ENCODE peak calls at places on chromosomes 1 and 21, in six cellular contexts. One of them, this sample, is unnamed.

GRCh38 chr21:46355161-46356004 is 31.4 kb downstream of the PCNT start:
- DNase-seq in astrocyte: no peak
- DNase-seq in mesendoderm: no peak
- DNase-seq in Caco-2: no peak
- DNase-seq in heart left ventricle: no peak
- DNase-seq in tibial artery: no peak
- DNase-seq in this sample: no peak

GRCh38 chr1:107782192-107782845 is 182.7 kb downstream of the VAV3 start:
- DNase-seq in heart left ventricle: peak; percentile 43
- DNase-seq in mesendoderm: peak; percentile 60
- DNase-seq in Caco-2: peak; percentile 45
- DNase-seq in tibial artery: no peak
- DNase-seq in astrocyte: peak; percentile 19
- DNase-seq in this sample: no peak

GRCh38 chr1:91894036-91894761 is 8.2 kb upstream of the TGFBR3 start:
- DNase-seq in mesendoderm: no peak
- DNase-seq in Caco-2: no peak
- DNase-seq in astrocyte: no peak
- DNase-seq in heart left ventricle: no peak
- DNase-seq in tibial artery: no peak
- DNase-seq in this sample: no peak

GRCh38 chr1:118144777-118145176 is 40.3 kb downstream of the SPAG17 start:
- DNase-seq in astrocyte: no peak
- DNase-seq in heart left ventricle: no peak
- DNase-seq in tibial artery: no peak
- DNase-seq in Caco-2: no peak
- DNase-seq in mesendoderm: no peak
- DNase-seq in this sample: no peak

GRCh38 chr1:232036161-232036942 is 409.8 kb downstream of the DISC1 start:
- DNase-seq in tibial artery: no peak
- DNase-seq in astrocyte: no peak
- DNase-seq in heart left ventricle: no peak
- DNase-seq in Caco-2: no peak
- DNase-seq in mesendoderm: peak; percentile 43
- DNase-seq in this sample: no peak

GRCh38 chr1:151581946-151582345 is 29.9 kb upstream of the SNX27 start:
- DNase-seq in astrocyte: no peak
- DNase-seq in Caco-2: no peak
- DNase-seq in heart left ventricle: no peak
- DNase-seq in mesendoderm: no peak
- DNase-seq in tibial artery: no peak
- DNase-seq in this sample: no peak

GRCh38 chr21:33059319-33059894 is 10.5 kb upstream of the OLIG1 start:
- DNase-seq in mesendoderm: no peak
- DNase-seq in tibial artery: no peak
- DNase-seq in heart left ventricle: no peak
- DNase-seq in Caco-2: no peak
- DNase-seq in astrocyte: no peak
- DNase-seq in this sample: no peak

GRCh38 chr1:46179138-46180081 is 3.1 kb upstream of the P3R3URF start:
- DNase-seq in heart left ventricle: peak; percentile 85
- DNase-seq in Caco-2: peak; percentile 81
- DNase-seq in astrocyte: peak; percentile 66
- DNase-seq in mesendoderm: peak; percentile 92
- DNase-seq in tibial artery: peak; percentile 89
- DNase-seq in this sample: peak; percentile 82

GRCh38 chr1:53987880-53988279 is 30.1 kb downstream of the LDLRAD1 start:
- DNase-seq in tibial artery: no peak
- DNase-seq in Caco-2: no peak
- DNase-seq in heart left ventricle: no peak
- DNase-seq in astrocyte: no peak
- DNase-seq in mesendoderm: no peak
- DNase-seq in this sample: no peak

GRCh38 chr1:11617314-11617713 is 36.9 kb downstream of the FBXO2 start:
- DNase-seq in Caco-2: no peak
- DNase-seq in heart left ventricle: no peak
- DNase-seq in tibial artery: no peak
- DNase-seq in mesendoderm: no peak
- DNase-seq in astrocyte: no peak
- DNase-seq in this sample: no peak

GRCh38 chr1:234782057-234782800 is 172.3 kb upstream of the IRF2BP2 start:
- DNase-seq in astrocyte: no peak
- DNase-seq in mesendoderm: no peak
- DNase-seq in tibial artery: no peak
- DNase-seq in heart left ventricle: no peak
- DNase-seq in Caco-2: no peak
- DNase-seq in this sample: no peak

GRCh38 chr1:53401815-53402745 is 57.1 kb upstream of the DMRTB1 start:
- DNase-seq in mesendoderm: no peak
- DNase-seq in tibial artery: peak; percentile 9
- DNase-seq in Caco-2: no peak
- DNase-seq in heart left ventricle: no peak
- DNase-seq in astrocyte: no peak
- DNase-seq in this sample: no peak

GRCh38 chr1:224340711-224341384 is 10.9 kb upstream of the NVL start:
- DNase-seq in mesendoderm: peak; percentile 50
- DNase-seq in heart left ventricle: no peak
- DNase-seq in astrocyte: no peak
- DNase-seq in Caco-2: peak; percentile 30
- DNase-seq in tibial artery: no peak
- DNase-seq in this sample: peak; percentile 78

GRCh38 chr21:45408811-45409261 is 3.9 kb downstream of the COL18A1 start:
- DNase-seq in tibial artery: peak; percentile 68
- DNase-seq in Caco-2: no peak
- DNase-seq in mesendoderm: no peak
- DNase-seq in astrocyte: no peak
- DNase-seq in heart left ventricle: no peak
- DNase-seq in this sample: peak; percentile 35

GRCh38 chr1:82919828-82920227 is 1079.1 kb downstream of the TTLL7 start:
- DNase-seq in tibial artery: no peak
- DNase-seq in heart left ventricle: no peak
- DNase-seq in mesendoderm: no peak
- DNase-seq in astrocyte: no peak
- DNase-seq in Caco-2: no peak
- DNase-seq in this sample: no peak

GRCh38 chr1:58903450-58904298 is 119.8 kb upstream of the JUN start:
- DNase-seq in tibial artery: peak; percentile 99
- DNase-seq in Caco-2: peak; percentile 86
- DNase-seq in astrocyte: peak; percentile 87
- DNase-seq in heart left ventricle: peak; percentile 95
- DNase-seq in mesendoderm: peak; percentile 88
- DNase-seq in this sample: peak; percentile 97

GRCh38 chr21:25735895-25736597 is 1.3 kb downstream of the GABPA start:
- DNase-seq in tibial artery: no peak
- DNase-seq in Caco-2: peak; percentile 30
- DNase-seq in heart left ventricle: no peak
- DNase-seq in mesendoderm: peak; percentile 75
- DNase-seq in astrocyte: peak; percentile 42
- DNase-seq in this sample: no peak

GRCh38 chr1:41239988-41240610 is 2.0 kb downstream of the SCMH1 start:
- DNase-seq in heart left ventricle: no peak
- DNase-seq in astrocyte: peak; percentile 53
- DNase-seq in tibial artery: no peak
- DNase-seq in mesendoderm: peak; percentile 28
- DNase-seq in Caco-2: peak; percentile 67
- DNase-seq in this sample: no peak

GRCh38 chr21:42630626-42631025 is 22.8 kb upstream of the PDE9A start:
- DNase-seq in heart left ventricle: no peak
- DNase-seq in tibial artery: no peak
- DNase-seq in mesendoderm: no peak
- DNase-seq in Caco-2: no peak
- DNase-seq in astrocyte: no peak
- DNase-seq in this sample: peak; percentile 46

GRCh38 chr21:42047821-42048613 is 23.1 kb upstream of the UMODL1 start:
- DNase-seq in astrocyte: peak; percentile 100
- DNase-seq in tibial artery: peak; percentile 94
- DNase-seq in mesendoderm: no peak
- DNase-seq in Caco-2: no peak
- DNase-seq in heart left ventricle: peak; percentile 64
- DNase-seq in this sample: peak; percentile 93

GRCh38 chr1:245698116-245698515 is 543.3 kb downstream of the KIF26B start:
- DNase-seq in Caco-2: no peak
- DNase-seq in astrocyte: no peak
- DNase-seq in heart left ventricle: no peak
- DNase-seq in tibial artery: no peak
- DNase-seq in mesendoderm: no peak
- DNase-seq in this sample: no peak

GRCh38 chr1:111615874-111616715 is 3.5 kb upstream of the RAP1A start:
- DNase-seq in tibial artery: no peak
- DNase-seq in heart left ventricle: no peak
- DNase-seq in Caco-2: no peak
- DNase-seq in astrocyte: no peak
- DNase-seq in mesendoderm: no peak
- DNase-seq in this sample: no peak

GRCh38 chr1:157134442-157134841 is 3.8 kb downstream of the ETV3 start:
- DNase-seq in astrocyte: no peak
- DNase-seq in heart left ventricle: no peak
- DNase-seq in Caco-2: peak; percentile 66
- DNase-seq in tibial artery: no peak
- DNase-seq in mesendoderm: no peak
- DNase-seq in this sample: no peak

GRCh38 chr21:39911286-39911685 is 44.0 kb downstream of the PCP4 start:
- DNase-seq in astrocyte: no peak
- DNase-seq in tibial artery: no peak
- DNase-seq in mesendoderm: peak; percentile 43
- DNase-seq in Caco-2: peak; percentile 19
- DNase-seq in heart left ventricle: no peak
- DNase-seq in this sample: no peak

GRCh38 chr1:93591291-93591832 is 90.3 kb downstream of the BCAR3 start:
- DNase-seq in heart left ventricle: no peak
- DNase-seq in tibial artery: no peak
- DNase-seq in Caco-2: peak; percentile 56
- DNase-seq in astrocyte: no peak
- DNase-seq in mesendoderm: no peak
- DNase-seq in this sample: no peak

GRCh38 chr1:47190807-47191206 is 971 bp upstream of the PDZK1IP1 start:
- DNase-seq in heart left ventricle: no peak
- DNase-seq in astrocyte: no peak
- DNase-seq in Caco-2: no peak
- DNase-seq in tibial artery: no peak
- DNase-seq in mesendoderm: no peak
- DNase-seq in this sample: no peak

GRCh38 chr21:17537299-17537698 is 24.5 kb downstream of the CXADR start:
- DNase-seq in astrocyte: no peak
- DNase-seq in tibial artery: no peak
- DNase-seq in mesendoderm: peak; percentile 56
- DNase-seq in Caco-2: peak; percentile 45
- DNase-seq in heart left ventricle: no peak
- DNase-seq in this sample: no peak

GRCh38 chr21:33327792-33328433 is 3.1 kb downstream of the IFNAR1 start:
- DNase-seq in tibial artery: no peak
- DNase-seq in heart left ventricle: no peak
- DNase-seq in Caco-2: no peak
- DNase-seq in mesendoderm: no peak
- DNase-seq in astrocyte: no peak
- DNase-seq in this sample: no peak

GRCh38 chr1:227357229-227358078 is 39.2 kb upstream of the CDC42BPA start:
- DNase-seq in mesendoderm: peak; percentile 93
- DNase-seq in heart left ventricle: peak; percentile 84
- DNase-seq in astrocyte: peak; percentile 81
- DNase-seq in Caco-2: peak; percentile 32
- DNase-seq in tibial artery: peak; percentile 77
- DNase-seq in this sample: peak; percentile 72

GRCh38 chr1:67749263-67749843 is 64.4 kb downstream of the GADD45A start:
- DNase-seq in Caco-2: peak; percentile 68
- DNase-seq in heart left ventricle: no peak
- DNase-seq in tibial artery: no peak
- DNase-seq in mesendoderm: peak; percentile 95
- DNase-seq in astrocyte: no peak
- DNase-seq in this sample: no peak

GRCh38 chr1:6024376-6024775 is 21.3 kb upstream of the KCNAB2 start:
- DNase-seq in mesendoderm: no peak
- DNase-seq in astrocyte: no peak
- DNase-seq in tibial artery: no peak
- DNase-seq in Caco-2: no peak
- DNase-seq in heart left ventricle: no peak
- DNase-seq in this sample: no peak

GRCh38 chr1:109626682-109627408 is 7.2 kb downstream of the AMPD2 start:
- DNase-seq in Caco-2: no peak
- DNase-seq in heart left ventricle: no peak
- DNase-seq in mesendoderm: no peak
- DNase-seq in astrocyte: no peak
- DNase-seq in tibial artery: peak; percentile 60
- DNase-seq in this sample: no peak

GRCh38 chr1:115457295-115457694 is 119.2 kb upstream of the NGF start:
- DNase-seq in mesendoderm: no peak
- DNase-seq in Caco-2: no peak
- DNase-seq in heart left ventricle: no peak
- DNase-seq in tibial artery: no peak
- DNase-seq in astrocyte: no peak
- DNase-seq in this sample: no peak

GRCh38 chr1:244294825-244295224 is 156.9 kb downstream of the ADSS2 start:
- DNase-seq in astrocyte: no peak
- DNase-seq in mesendoderm: no peak
- DNase-seq in tibial artery: no peak
- DNase-seq in heart left ventricle: no peak
- DNase-seq in Caco-2: no peak
- DNase-seq in this sample: no peak

GRCh38 chr1:113870778-113871177 is 734 bp downstream of the PTPN22 start:
- DNase-seq in Caco-2: no peak
- DNase-seq in heart left ventricle: no peak
- DNase-seq in mesendoderm: no peak
- DNase-seq in tibial artery: no peak
- DNase-seq in astrocyte: no peak
- DNase-seq in this sample: no peak
- H3K4me3 ChIP-seq in Caco-2: no peak overlapping the region
- H3K4me3 ChIP-seq in heart left ventricle: no peak overlapping the region
- H3K4me3 ChIP-seq in mesendoderm: no peak overlapping the region
- H3K4me3 ChIP-seq in tibial artery: no peak overlapping the region
- H3K4me3 ChIP-seq in astrocyte: no peak overlapping the region
- H3K4me3 ChIP-seq in this sample: no peak overlapping the region

GRCh38 chr1:147083919-147084272 is 88.4 kb downstream of the PRKAB2 start:
- DNase-seq in Caco-2: no peak
- DNase-seq in astrocyte: no peak
- DNase-seq in tibial artery: no peak
- DNase-seq in heart left ventricle: no peak
- DNase-seq in mesendoderm: no peak
- DNase-seq in this sample: no peak
- H3K27me3 ChIP-seq in Caco-2: no peaks in the 10 kb centered on the region
- H3K27me3 ChIP-seq in astrocyte: peaks cover 41% of the 10 kb centered on the region
- H3K27me3 ChIP-seq in tibial artery: peaks cover 30% of the 10 kb centered on the region
- H3K27me3 ChIP-seq in heart left ventricle: peaks cover 58% of the 10 kb centered on the region
- H3K27me3 ChIP-seq in mesendoderm: peaks cover 23% of the 10 kb centered on the region
- H3K27me3 ChIP-seq in this sample: no peaks in the 10 kb centered on the region

GRCh38 chr1:178192686-178193085 is 98.8 kb downstream of the RASAL2 start:
- DNase-seq in Caco-2: no peak
- DNase-seq in tibial artery: no peak
- DNase-seq in mesendoderm: peak; percentile 13
- DNase-seq in astrocyte: peak; percentile 82
- DNase-seq in heart left ventricle: peak; percentile 11
- DNase-seq in this sample: no peak
- H3K4me3 ChIP-seq in Caco-2: no peak overlapping the region
- H3K4me3 ChIP-seq in tibial artery: no peak overlapping the region
- H3K4me3 ChIP-seq in mesendoderm: no peak overlapping the region
- H3K4me3 ChIP-seq in astrocyte: no peak overlapping the region
- H3K4me3 ChIP-seq in heart left ventricle: no peak overlapping the region
- H3K4me3 ChIP-seq in this sample: no peak overlapping the region

GRCh38 chr1:154502742-154503111 is 515 bp upstream of the SHE start:
- DNase-seq in tibial artery: no peak
- DNase-seq in heart left ventricle: no peak
- DNase-seq in astrocyte: no peak
- DNase-seq in Caco-2: no peak
- DNase-seq in mesendoderm: peak; percentile 14
- DNase-seq in this sample: no peak
- H3K27me3 ChIP-seq in tibial artery: peaks cover 71% of the 10 kb centered on the region
- H3K27me3 ChIP-seq in heart left ventricle: peaks cover 31% of the 10 kb centered on the region
- H3K27me3 ChIP-seq in astrocyte: peaks cover 75% of the 10 kb centered on the region
- H3K27me3 ChIP-seq in Caco-2: peaks cover 4% of the 10 kb centered on the region
- H3K27me3 ChIP-seq in mesendoderm: peaks cover 35% of the 10 kb centered on the region
- H3K27me3 ChIP-seq in this sample: peaks cover 3% of the 10 kb centered on the region

This sample was measured in aorta.